ENCODE peak calls at places on chromosomes 7 and 10, in four cellular contexts. C is transverse colon, Z is brain microvascular endothelial cell, U is WERI-Rb-1. X is an unnamed sample.

GRCh38 chr7:153084283-153084682 is 324.7 kb downstream of the ACTR3B start:
- DNase-seq in C (no peak), Z (no peak), U (peak), X (no peak)

GRCh38 chr10:69898524-69898923 is 96.8 kb downstream of the COL13A1 start:
- DNase-seq in C (peak), Z (no peak), U (no peak), X (no peak)

GRCh38 chr7:24408798-24409428 is 124.9 kb downstream of the NPY start:
- DNase-seq in C (no peak), Z (no peak), U (no peak), X (no peak)

GRCh38 chr10:6300106-6300783 is 97.5 kb downstream of the PFKFB3 start:
- DNase-seq in C (peak), Z (no peak), U (no peak), X (no peak)

GRCh38 chr10:2979267-2979660 is 88.1 kb upstream of the PFKP start:
- DNase-seq in C (no peak), Z (no peak), U (no peak), X (no peak)

GRCh38 chr7:132472463-132473120 is 103.7 kb downstream of the PLXNA4 start:
- DNase-seq in C (no peak), Z (no peak), U (no peak), X (peak)

GRCh38 chr7:93715234-93715633 is 140.7 kb upstream of the CALCR start:
- DNase-seq in C (peak), Z (peak), U (peak), X (no peak)

GRCh38 chr7:22350466-22351328 is 6.3 kb downstream of the RAPGEF5 start:
- DNase-seq in C (no peak), Z (peak), U (no peak), X (no peak)

GRCh38 chr10:119401671-119402395 is 140.7 kb downstream of the RGS10 start:
- DNase-seq in C (peak), Z (peak), U (no peak), X (peak)

GRCh38 chr10:81905161-81905560 is 30.2 kb downstream of the NRG3 start:
- DNase-seq in C (no peak), Z (no peak), U (no peak), X (no peak)

GRCh38 chr7:66921918-66922486 is 977 bp downstream of the TMEM248 start:
- DNase-seq in C (peak), Z (no peak), U (no peak), X (no peak)

GRCh38 chr10:122307669-122308486 is 36.8 kb downstream of the BTBD16 start:
- DNase-seq in C (peak), Z (peak), U (no peak), X (peak)
- H3K4me3 ChIP-seq in C (no peak), Z (no peak), U (no peak), X (peak)

GRCh38 chr7:31648288-31648687 is 38.7 kb upstream of the PPP1R17 start:
- DNase-seq in C (no peak), Z (peak), U (no peak), X (no peak)
- TF ChIP-seq CTCF in C (no peak), Z (peak), U (peak), X (peak)

GRCh38 chr10:116271593-116272496 is 1.2 kb downstream of the GFRA1 start:
- DNase-seq in C (no peak), Z (no peak), U (peak), X (no peak)
- H3K4me3 ChIP-seq in C (peak), Z (peak), U (peak), X (peak)

DNA sequence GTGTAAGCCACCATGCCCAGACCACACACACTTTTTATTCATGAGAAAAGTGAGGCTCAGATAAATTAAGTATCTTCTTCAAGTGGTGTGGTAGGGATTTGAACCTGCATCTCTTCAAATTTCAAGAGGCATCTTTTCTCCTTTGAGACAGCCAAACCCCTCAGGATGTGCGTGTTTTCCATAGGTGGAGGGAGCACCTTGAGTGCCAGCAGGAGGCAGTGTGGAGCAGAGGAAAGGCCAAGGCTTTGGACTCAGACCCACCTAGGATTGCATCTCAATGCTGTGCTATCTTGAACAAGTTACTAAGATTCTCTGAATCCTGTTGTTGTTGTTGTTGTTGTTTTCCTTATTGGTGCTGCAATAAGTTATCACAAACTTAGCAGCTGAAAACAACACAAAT is 40.2 kb upstream of the MYL10 start:
- DNase-seq in C (no peak), Z (no peak), U (no peak), X (no peak)
- TF ChIP-seq CTCF in C (no peak), Z (peak), U (peak), X (peak)

X was measured in AG04449.